ENCODE peak calls at places on chromosome 10, in eight cellular contexts. Q is neural progenitor cell; Y is sigmoid colon; K is heart right ventricle; G is transverse colon; W is CD8-positive, alpha-beta T cell; M is adrenal gland; V is SK-N-SH. D is an unnamed sample.
A peak's percentile ranks its signal among the peaks of the same experiment; 100 is the strongest.

GRCh38 chr10:58715056-58715455 is 202.4 kb downstream of the BICC1 start:
- DNase-seq in Q (no peak), Y (no peak), K (no peak), G (no peak), W (no peak), M (no peak), V (no peak), D (no peak)

GRCh38 chr10:58755688-58756087 is 243.0 kb downstream of the BICC1 start:
- DNase-seq in Q (no peak), Y (peak; percentile 75), K (no peak), G (peak; percentile 10), W (no peak), M (peak; percentile 9), V (no peak), D (no peak)

GRCh38 chr10:3139135-3139910 is 33.3 kb downstream of the PITRM1 start:
- DNase-seq in Q (no peak), Y (peak; percentile 35), K (no peak), G (no peak), W (no peak), M (no peak), V (no peak), D (no peak)

GRCh38 chr10:121823993-121824463 is 103.8 kb downstream of the ATE1 start:
- DNase-seq in Q (peak; percentile 43), Y (no peak), K (no peak), G (no peak), W (no peak), M (peak; percentile 15), V (peak; percentile 47), D (peak; percentile 62)

GRCh38 chr10:112524637-112525036 is 77.6 kb downstream of the VTI1A start:
- DNase-seq in Q (no peak), Y (no peak), K (no peak), G (no peak), W (no peak), M (no peak), V (no peak), D (peak; percentile 30)

GRCh38 chr10:70518695-70519094 is 40.1 kb downstream of the PALD1 start:
- DNase-seq in Q (no peak), Y (no peak), K (no peak), G (no peak), W (no peak), M (no peak), V (no peak), D (no peak)

GRCh38 chr10:33116293-33116697 is 158.3 kb upstream of the ITGB1 start:
- DNase-seq in Q (peak; percentile 79), Y (no peak), K (no peak), G (no peak), W (peak; percentile 26), M (peak; percentile 35), V (peak; percentile 60), D (peak; percentile 82)

GRCh38 chr10:113076949-113077348 is 126.9 kb downstream of the TCF7L2 start:
- DNase-seq in Q (no peak), Y (no peak), K (no peak), G (no peak), W (no peak), M (no peak), V (no peak), D (no peak)

GRCh38 chr10:118596426-118597124 is 1.1 kb upstream of the PRLHR start:
- DNase-seq in Q (peak; percentile 81), Y (no peak), K (no peak), G (no peak), W (no peak), M (no peak), V (peak; percentile 60), D (peak; percentile 39)

GRCh38 chr10:106424076-106424475 is 740.4 kb downstream of the SORCS1 start:
- DNase-seq in Q (no peak), Y (no peak), K (no peak), G (no peak), W (no peak), M (no peak), V (no peak), D (peak; percentile 18)

GRCh38 chr10:60728056-60728455 is 50.2 kb upstream of the CDK1 start:
- DNase-seq in Q (no peak), Y (no peak), K (no peak), G (no peak), W (no peak), M (no peak), V (no peak), D (no peak)

GRCh38 chr10:126930506-126931458 is 25.6 kb downstream of the DOCK1 start:
- DNase-seq in Q (no peak), Y (no peak), K (no peak), G (no peak), W (no peak), M (no peak), V (no peak), D (no peak)

GRCh38 chr10:3468919-3469638 is 296.5 kb upstream of the PITRM1 start:
- DNase-seq in Q (peak; percentile 27), Y (peak; percentile 77), K (peak; percentile 51), G (peak; percentile 23), W (no peak), M (peak; percentile 63), V (no peak), D (peak; percentile 71)

GRCh38 chr10:19579841-19580240 is 236.4 kb upstream of the PLXDC2 start:
- DNase-seq in Q (no peak), Y (no peak), K (no peak), G (no peak), W (no peak), M (no peak), V (peak; percentile 15), D (peak; percentile 18)

GRCh38 chr10:126527645-126528319 is 139.5 kb upstream of the ADAM12 start:
- DNase-seq in Q (no peak), Y (no peak), K (no peak), G (no peak), W (no peak), M (no peak), V (no peak), D (no peak)

GRCh38 chr10:88828310-88828709 is 23.3 kb downstream of the ANKRD22 start:
- DNase-seq in Q (no peak), Y (no peak), K (no peak), G (no peak), W (no peak), M (no peak), V (no peak), D (no peak)

GRCh38 chr10:102072867-102073527 is 7.8 kb downstream of the HPS6 start:
- DNase-seq in Q (peak; percentile 86), Y (peak; percentile 88), K (peak; percentile 70), G (peak; percentile 86), W (peak; percentile 73), M (peak; percentile 88), V (peak; percentile 78), D (peak; percentile 87)

GRCh38 chr10:88989423-88989822 is 1.2 kb upstream of the FAS start:
- DNase-seq in Q (no peak), Y (no peak), K (no peak), G (no peak), W (no peak), M (no peak), V (no peak), D (no peak)

DNA sequence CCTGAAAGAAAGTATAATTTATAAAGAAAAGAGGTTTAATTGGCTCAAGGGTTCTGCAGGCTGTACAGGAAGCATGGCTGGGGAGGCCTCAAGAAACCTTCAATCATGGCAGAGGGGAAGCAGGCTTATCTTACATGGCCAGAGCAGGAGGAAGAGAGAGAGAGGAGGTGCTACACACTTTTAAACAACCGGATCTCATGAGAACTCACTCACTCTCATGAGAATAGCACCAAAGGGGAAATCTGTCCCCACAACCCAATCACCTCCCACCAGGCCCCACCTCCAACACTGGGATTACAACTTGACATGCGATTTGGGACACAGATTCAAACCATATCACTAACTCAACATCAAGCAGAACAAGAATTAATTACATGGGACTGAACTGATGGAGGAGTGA is 6.9 kb upstream of the ZNF485 start:
- DNase-seq in Q (no peak), Y (no peak), K (no peak), G (no peak), W (no peak), M (no peak), V (no peak), D (no peak)
- H3K27ac ChIP-seq in Q (no peak overlapping the region), Y (no peak overlapping the region), K (no peak overlapping the region), G (no peak overlapping the region), W (no peak overlapping the region), M (no peak overlapping the region), V (no peak overlapping the region), D (no peak overlapping the region)

GRCh38 chr10:91006001-91006751 is 85.3 kb upstream of the ANKRD1 start:
- DNase-seq in Q (peak; percentile 49), Y (peak; percentile 70), K (no peak), G (peak; percentile 59), W (peak; percentile 39), M (peak; percentile 80), V (peak; percentile 28), D (peak; percentile 69)
- H3K27ac ChIP-seq in Q (no peak overlapping the region), Y (no peak overlapping the region), K (peak overlapping the region; percentile 35), G (no peak overlapping the region), W (no peak overlapping the region), M (peak overlapping the region; percentile 45), V (peak overlapping the region; percentile 19), D (no peak overlapping the region)

GRCh38 chr10:125094111-125094705 is 66.2 kb downstream of the CTBP2 start:
- DNase-seq in Q (peak; percentile 19), Y (peak; percentile 56), K (no peak), G (no peak), W (no peak), M (no peak), V (no peak), D (no peak)

GRCh38 chr10:125094826-125095225 is 65.5 kb downstream of the CTBP2 start:
- DNase-seq in Q (no peak), Y (peak; percentile 59), K (no peak), G (no peak), W (no peak), M (no peak), V (no peak), D (no peak)

GRCh38 chr10:125091891-125092290 is 68.5 kb downstream of the CTBP2 start:
- DNase-seq in Q (no peak), Y (no peak), K (no peak), G (no peak), W (no peak), M (no peak), V (no peak), D (no peak)

GRCh38 chr10:125092564-125093031 is 67.8 kb downstream of the CTBP2 start:
- DNase-seq in Q (no peak), Y (peak; percentile 67), K (no peak), G (no peak), W (no peak), M (no peak), V (no peak), D (no peak)

DNA sequence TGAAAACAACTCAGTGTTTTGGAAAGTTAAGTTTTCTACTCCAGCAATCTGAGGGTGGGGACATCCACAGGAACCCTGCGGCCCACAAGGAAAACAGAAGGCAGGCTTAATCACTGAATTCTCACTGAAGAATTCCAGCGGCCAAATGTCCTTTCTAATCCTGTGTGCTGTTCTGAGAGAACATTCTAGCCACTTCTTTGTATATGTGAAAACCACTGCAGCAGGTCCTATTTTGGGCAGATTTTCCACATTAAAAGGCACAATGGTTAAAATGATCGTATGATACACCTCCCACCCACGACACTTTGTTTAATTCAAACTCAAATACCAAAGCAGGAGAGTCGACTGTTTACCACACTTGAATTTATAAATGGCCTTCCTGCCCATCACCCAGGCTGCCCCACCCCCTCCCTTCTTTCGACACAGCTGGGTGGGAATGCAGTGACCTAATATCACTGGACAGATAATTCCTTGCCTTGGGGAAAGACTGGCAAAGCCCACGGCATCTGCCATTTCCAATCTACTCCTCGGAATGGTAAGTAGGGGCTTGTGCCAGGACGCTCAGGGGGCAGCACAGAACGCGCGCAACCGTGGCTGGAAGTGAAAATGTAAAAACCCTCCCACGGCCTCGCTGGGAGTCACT is 67.0 kb downstream of the CTBP2 start:
- DNase-seq in Q (no peak), Y (peak; percentile 84), K (peak; percentile 56), G (peak; percentile 48), W (no peak), M (peak; percentile 75), V (peak; percentile 50), D (no peak)
- H3K27ac ChIP-seq in Q (no peak overlapping the region), Y (peak overlapping the region; percentile 68), K (peak overlapping the region; percentile 75), G (peak overlapping the region; percentile 46), W (no peak overlapping the region), M (peak overlapping the region; percentile 59), V (no peak overlapping the region), D (peak overlapping the region; percentile 31)

GRCh38 chr10:84423729-84424128 is 95.3 kb downstream of the CCSER2 start:
- DNase-seq in Q (no peak), Y (no peak), K (no peak), G (no peak), W (no peak), M (no peak), V (no peak), D (no peak)
- H3K27ac ChIP-seq in Q (no peak overlapping the region), Y (peak overlapping the region; percentile 88), K (peak overlapping the region; percentile 85), G (peak overlapping the region; percentile 80), W (no peak overlapping the region), M (no peak overlapping the region), V (peak overlapping the region; percentile 93), D (no peak overlapping the region)

D was measured in A673.